ENCODE peak calls at places on chromosomes 1 and 21, in five cellular contexts. One of them, this sample, is unnamed.

GRCh38 chr1:51690285-51690961 is 73.5 kb downstream of the OSBPL9 start:
- DNase-seq in AG09319: peak
- DNase-seq in PC-3: peak
- DNase-seq in lower leg skin: no peak
- DNase-seq in foreskin fibroblast: peak
- DNase-seq in this sample: no peak

GRCh38 chr1:1817262-1817661 is 39.0 kb upstream of the NADK start:
- DNase-seq in lower leg skin: no peak
- DNase-seq in foreskin fibroblast: no peak
- DNase-seq in AG09319: no peak
- DNase-seq in PC-3: no peak
- DNase-seq in this sample: no peak

GRCh38 chr1:23555949-23556640 is 3.2 kb downstream of the ID3 start:
- DNase-seq in foreskin fibroblast: peak
- DNase-seq in AG09319: no peak
- DNase-seq in PC-3: peak
- DNase-seq in lower leg skin: no peak
- DNase-seq in this sample: no peak

GRCh38 chr1:25245809-25246599 is 1.2 kb downstream of the RSRP1 start:
- DNase-seq in lower leg skin: no peak
- DNase-seq in AG09319: no peak
- DNase-seq in PC-3: peak
- DNase-seq in foreskin fibroblast: peak
- DNase-seq in this sample: no peak

GRCh38 chr1:84103197-84103992 is 40.7 kb upstream of the PRKACB start:
- DNase-seq in foreskin fibroblast: peak
- DNase-seq in PC-3: peak
- DNase-seq in lower leg skin: no peak
- DNase-seq in AG09319: peak
- DNase-seq in this sample: peak

GRCh38 chr1:29357452-29357851 is 121.1 kb downstream of the PTPRU start:
- DNase-seq in lower leg skin: no peak
- DNase-seq in foreskin fibroblast: no peak
- DNase-seq in AG09319: no peak
- DNase-seq in PC-3: no peak
- DNase-seq in this sample: no peak

GRCh38 chr1:22801753-22802152 is 91.1 kb downstream of the EPHB2 start:
- DNase-seq in PC-3: no peak
- DNase-seq in foreskin fibroblast: no peak
- DNase-seq in AG09319: no peak
- DNase-seq in lower leg skin: no peak
- DNase-seq in this sample: no peak

GRCh38 chr21:7917729-7918128 is 2603.7 kb upstream of the TPTE start:
- DNase-seq in AG09319: no peak
- DNase-seq in lower leg skin: no peak
- DNase-seq in PC-3: no peak
- DNase-seq in foreskin fibroblast: peak
- DNase-seq in this sample: no peak

GRCh38 chr1:72439036-72439435 is 156.7 kb upstream of the NEGR1 start:
- DNase-seq in lower leg skin: no peak
- DNase-seq in foreskin fibroblast: peak
- DNase-seq in PC-3: peak
- DNase-seq in AG09319: no peak
- DNase-seq in this sample: no peak

GRCh38 chr1:92848201-92848600 is 16.4 kb downstream of the RPL5 start:
- DNase-seq in lower leg skin: no peak
- DNase-seq in PC-3: no peak
- DNase-seq in AG09319: no peak
- DNase-seq in foreskin fibroblast: no peak
- DNase-seq in this sample: no peak

GRCh38 chr1:162500805-162501204 is 3.2 kb downstream of the UHMK1 start:
- DNase-seq in foreskin fibroblast: no peak
- DNase-seq in lower leg skin: no peak
- DNase-seq in PC-3: no peak
- DNase-seq in AG09319: no peak
- DNase-seq in this sample: no peak

GRCh38 chr1:229310833-229311232 is 32.0 kb downstream of the CCSAP start:
- DNase-seq in PC-3: no peak
- DNase-seq in AG09319: no peak
- DNase-seq in lower leg skin: no peak
- DNase-seq in foreskin fibroblast: no peak
- DNase-seq in this sample: no peak

GRCh38 chr1:205633421-205633976 is 1.7 kb upstream of the ELK4 start:
- DNase-seq in lower leg skin: no peak
- DNase-seq in PC-3: peak
- DNase-seq in AG09319: no peak
- DNase-seq in foreskin fibroblast: peak
- DNase-seq in this sample: no peak

GRCh38 chr21:45427331-45428271 is 22.6 kb downstream of the COL18A1 start:
- DNase-seq in PC-3: peak
- DNase-seq in foreskin fibroblast: peak
- DNase-seq in AG09319: peak
- DNase-seq in lower leg skin: no peak
- DNase-seq in this sample: peak

GRCh38 chr1:204359131-204359473 is 627 bp downstream of the PLEKHA6 start:
- DNase-seq in lower leg skin: no peak
- DNase-seq in foreskin fibroblast: no peak
- DNase-seq in PC-3: no peak
- DNase-seq in AG09319: no peak
- DNase-seq in this sample: no peak

GRCh38 chr1:77271851-77272250 is 10.0 kb upstream of the AK5 start:
- DNase-seq in lower leg skin: no peak
- DNase-seq in PC-3: no peak
- DNase-seq in AG09319: no peak
- DNase-seq in foreskin fibroblast: peak
- DNase-seq in this sample: no peak

GRCh38 chr1:79100385-79100784 is 93.9 kb upstream of the ADGRL4 start:
- DNase-seq in lower leg skin: no peak
- DNase-seq in AG09319: no peak
- DNase-seq in PC-3: peak
- DNase-seq in foreskin fibroblast: peak
- DNase-seq in this sample: no peak

GRCh38 chr1:32208891-32209309 is at the start of gene DCDC2B:
- DNase-seq in foreskin fibroblast: peak
- DNase-seq in lower leg skin: peak
- DNase-seq in AG09319: no peak
- DNase-seq in PC-3: peak
- DNase-seq in this sample: peak

GRCh38 chr1:71502026-71502425 is 421.2 kb upstream of the ZRANB2 start:
- DNase-seq in lower leg skin: no peak
- DNase-seq in AG09319: no peak
- DNase-seq in PC-3: no peak
- DNase-seq in foreskin fibroblast: no peak
- DNase-seq in this sample: no peak

GRCh38 chr1:28926629-28927441 is 12.5 kb downstream of the EPB41 start:
- DNase-seq in lower leg skin: no peak
- DNase-seq in foreskin fibroblast: no peak
- DNase-seq in AG09319: no peak
- DNase-seq in PC-3: no peak
- DNase-seq in this sample: no peak

GRCh38 chr1:147700042-147700711 is 29.9 kb upstream of the ACP6 start:
- DNase-seq in AG09319: peak
- DNase-seq in lower leg skin: peak
- DNase-seq in PC-3: peak
- DNase-seq in foreskin fibroblast: peak
- DNase-seq in this sample: peak

GRCh38 chr1:192119701-192120100 is 38.6 kb upstream of the RGS18 start:
- DNase-seq in foreskin fibroblast: no peak
- DNase-seq in PC-3: no peak
- DNase-seq in AG09319: no peak
- DNase-seq in lower leg skin: no peak
- DNase-seq in this sample: no peak

GRCh38 chr1:170075186-170075585 is 691 bp upstream of the KIFAP3 start:
- DNase-seq in PC-3: no peak
- DNase-seq in lower leg skin: no peak
- DNase-seq in AG09319: no peak
- DNase-seq in foreskin fibroblast: no peak
- DNase-seq in this sample: no peak

GRCh38 chr1:207181838-207182237 is 77.8 kb downstream of the C4BPA start:
- DNase-seq in foreskin fibroblast: no peak
- DNase-seq in PC-3: peak
- DNase-seq in lower leg skin: no peak
- DNase-seq in AG09319: no peak
- DNase-seq in this sample: no peak
- TF ChIP-seq CTCF in foreskin fibroblast: no peak
- TF ChIP-seq CTCF in PC-3: peak
- TF ChIP-seq CTCF in lower leg skin: no peak
- TF ChIP-seq CTCF in AG09319: no peak
- TF ChIP-seq CTCF in this sample: peak

DNA sequence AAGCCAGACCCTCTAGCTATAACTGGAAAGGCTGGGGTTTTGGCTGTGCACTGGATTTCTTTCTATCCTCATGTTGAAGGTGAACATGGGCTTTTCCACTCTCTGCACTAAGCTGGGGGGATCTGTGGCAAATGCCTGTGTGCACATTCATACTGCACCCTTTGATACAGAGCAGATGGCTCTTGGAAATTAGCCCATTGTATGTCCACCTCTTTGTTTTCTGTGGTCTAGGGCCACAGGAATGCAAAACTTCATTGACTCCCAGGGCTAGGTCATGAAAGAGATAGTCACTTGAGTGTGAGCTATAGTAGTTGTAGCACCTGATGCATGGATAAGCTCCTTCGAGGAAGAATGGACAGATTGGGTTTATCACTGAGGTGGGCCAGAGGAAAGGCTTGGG is 5.7 kb upstream of the OR14A16 start:
- DNase-seq in AG09319: no peak
- DNase-seq in lower leg skin: no peak
- DNase-seq in foreskin fibroblast: no peak
- DNase-seq in PC-3: no peak
- DNase-seq in this sample: no peak
- TF ChIP-seq CTCF in AG09319: no peak
- TF ChIP-seq CTCF in lower leg skin: no peak
- TF ChIP-seq CTCF in foreskin fibroblast: no peak
- TF ChIP-seq CTCF in PC-3: no peak
- TF ChIP-seq CTCF in this sample: no peak

GRCh38 chr1:11858968-11859871 is 475 bp upstream of the NPPB start:
- DNase-seq in PC-3: peak
- DNase-seq in AG09319: no peak
- DNase-seq in lower leg skin: no peak
- DNase-seq in foreskin fibroblast: peak
- DNase-seq in this sample: peak
- TF ChIP-seq CTCF in PC-3: peak
- TF ChIP-seq CTCF in AG09319: peak
- TF ChIP-seq CTCF in lower leg skin: no peak
- TF ChIP-seq CTCF in foreskin fibroblast: peak
- TF ChIP-seq CTCF in this sample: no peak

DNA sequence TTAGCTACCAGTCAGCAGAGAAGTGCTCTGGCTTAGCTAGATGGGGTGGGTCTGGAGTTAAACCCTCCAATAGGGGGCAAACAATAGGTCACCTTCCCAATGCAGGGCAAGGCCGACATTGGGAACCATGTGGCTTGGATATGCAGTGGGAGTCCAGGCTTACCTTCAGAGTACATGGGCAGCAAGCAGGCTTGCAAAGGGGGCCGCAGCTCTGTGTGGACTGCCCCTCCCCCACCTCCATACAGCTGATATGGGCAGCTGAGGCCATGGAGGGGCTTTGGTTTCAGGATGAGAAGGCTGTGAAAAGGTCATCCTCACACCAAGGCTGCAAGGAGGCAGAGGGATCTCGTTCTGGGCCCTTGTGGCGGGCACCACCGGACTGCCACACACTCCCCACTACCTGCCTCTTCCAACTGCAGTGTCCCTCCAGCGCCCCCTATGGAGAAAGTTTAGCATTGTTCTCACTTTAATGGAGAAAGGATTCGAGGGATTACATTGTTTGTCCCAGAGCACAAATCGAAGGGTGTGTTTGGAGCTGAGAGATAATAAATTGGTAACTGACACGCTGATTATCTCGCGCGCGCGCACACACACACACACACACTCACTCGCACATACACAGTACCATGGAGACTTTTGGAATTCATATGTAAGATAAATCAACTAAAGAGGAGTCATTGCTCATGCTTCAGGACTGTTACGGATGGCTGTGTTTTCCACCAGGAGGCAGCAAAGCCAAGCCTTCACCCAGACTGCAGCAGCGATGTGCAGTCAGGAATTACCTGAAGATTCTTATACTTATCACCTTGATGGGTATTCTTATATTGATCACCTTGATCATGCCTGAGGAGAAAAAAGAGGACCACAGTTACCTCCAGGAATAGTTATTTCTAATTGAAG is 7.0 kb upstream of the SMCP start:
- DNase-seq in PC-3: peak
- DNase-seq in foreskin fibroblast: peak
- DNase-seq in lower leg skin: no peak
- DNase-seq in AG09319: no peak
- DNase-seq in this sample: no peak
- TF ChIP-seq CTCF in PC-3: peak
- TF ChIP-seq CTCF in foreskin fibroblast: peak
- TF ChIP-seq CTCF in lower leg skin: no peak
- TF ChIP-seq CTCF in AG09319: peak
- TF ChIP-seq CTCF in this sample: peak

GRCh38 chr1:209625205-209625549 is 27.0 kb downstream of the LAMB3 start:
- DNase-seq in lower leg skin: no peak
- DNase-seq in foreskin fibroblast: no peak
- DNase-seq in PC-3: no peak
- DNase-seq in AG09319: no peak
- DNase-seq in this sample: no peak
- TF ChIP-seq CTCF in lower leg skin: no peak
- TF ChIP-seq CTCF in foreskin fibroblast: no peak
- TF ChIP-seq CTCF in PC-3: no peak
- TF ChIP-seq CTCF in AG09319: no peak
- TF ChIP-seq CTCF in this sample: no peak

This sample was measured in kidney.